ENCODE peak calls at places on chromosomes 11 and 22, in four cellular contexts. C, Z, F and D are unnamed samples.

GRCh38 chr22:41226728-41227655 is 13.7 kb downstream of the CHADL start:
- DNase-seq in C (no peak), Z (no peak), F (no peak), D (no peak)

GRCh38 chr11:45332486-45332934 is 46.4 kb upstream of the SYT13 start:
- DNase-seq in C (peak), Z (peak), F (peak), D (no peak)

GRCh38 chr22:19394274-19395050 is 37.1 kb downstream of the HIRA start:
- DNase-seq in C (no peak), Z (no peak), F (no peak), D (no peak)

GRCh38 chr11:103892603-103893002 is 143.8 kb upstream of the DDI1 start:
- DNase-seq in C (no peak), Z (no peak), F (peak), D (no peak)

GRCh38 chr11:74366576-74366975 is 31.7 kb downstream of the PGM2L1 start:
- DNase-seq in C (peak), Z (no peak), F (peak), D (no peak)

GRCh38 chr11:14424096-14424495 is 65.1 kb upstream of the RRAS2 start:
- DNase-seq in C (no peak), Z (no peak), F (peak), D (no peak)

GRCh38 chr11:110490886-110491285 is 61.1 kb downstream of the FDX1 start:
- DNase-seq in C (no peak), Z (no peak), F (peak), D (no peak)

GRCh38 chr11:123525511-123525918 is 95.4 kb downstream of the GRAMD1B start:
- DNase-seq in C (no peak), Z (no peak), F (no peak), D (no peak)

GRCh38 chr11:67581469-67581868 is 2.1 kb upstream of the GSTP1 start:
- DNase-seq in C (no peak), Z (no peak), F (no peak), D (no peak)

GRCh38 chr11:1574256-1575242 is 2.5 kb upstream of the DUSP8 start:
- DNase-seq in C (peak), Z (peak), F (no peak), D (peak)

GRCh38 chr22:49586873-49587272 is 240.8 kb downstream of the BRD1 start:
- DNase-seq in C (no peak), Z (no peak), F (no peak), D (no peak)

GRCh38 chr11:11038339-11039248 is 180.7 kb upstream of the ZBED5 start:
- DNase-seq in C (no peak), Z (no peak), F (no peak), D (no peak)

GRCh38 chr11:130489716-130490115 is 41.3 kb downstream of the ADAMTS15 start:
- DNase-seq in C (no peak), Z (no peak), F (no peak), D (no peak)

GRCh38 chr11:69887330-69887729 is 68.1 kb upstream of the FGF3 start:
- DNase-seq in C (no peak), Z (no peak), F (no peak), D (no peak)

GRCh38 chr11:108222686-108223448 is at the start of gene ATM:
- DNase-seq in C (peak), Z (peak), F (peak), D (peak)

GRCh38 chr11:72741849-72742521 is 10.2 kb downstream of the ARAP1 start:
- DNase-seq in C (no peak), Z (no peak), F (no peak), D (no peak)

GRCh38 chr22:47032091-47032943 is 269.9 kb downstream of the TBC1D22A start:
- DNase-seq in C (no peak), Z (peak), F (no peak), D (peak)

GRCh38 chr22:47032956-47033647 is 270.7 kb downstream of the TBC1D22A start:
- DNase-seq in C (no peak), Z (peak), F (no peak), D (no peak)

GRCh38 chr22:47034076-47034808 is 271.8 kb downstream of the TBC1D22A start:
- DNase-seq in C (no peak), Z (no peak), F (no peak), D (peak)

GRCh38 chr22:47034905-47035419 is 272.5 kb downstream of the TBC1D22A start:
- DNase-seq in C (no peak), Z (no peak), F (no peak), D (peak)

GRCh38 chr22:47033648-47034000 is 271.2 kb downstream of the TBC1D22A start:
- DNase-seq in C (no peak), Z (no peak), F (no peak), D (peak)
- H3K4me3 ChIP-seq in C (no peak), Z (no peak), F (no peak), D (no peak)

DNA sequence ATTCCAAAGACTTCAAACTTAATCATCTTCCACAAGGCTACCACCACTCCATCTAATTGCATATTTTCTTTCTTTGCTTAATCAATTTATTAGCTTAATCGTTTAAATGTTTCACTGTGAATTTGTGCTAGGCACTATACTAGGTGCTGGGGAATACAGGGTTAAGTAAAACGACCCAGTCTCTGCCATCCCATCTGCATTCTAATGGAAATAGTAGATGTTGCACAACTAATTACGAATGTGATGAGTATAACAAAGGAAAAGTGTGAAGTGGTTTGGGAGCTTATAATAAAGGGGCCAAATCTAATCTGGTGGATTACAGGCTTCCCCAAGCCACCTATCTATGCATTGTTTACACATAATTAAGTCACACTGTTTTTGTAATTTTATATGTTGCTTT is 147.1 kb downstream of the FAM181B start:
- DNase-seq in C (no peak), Z (no peak), F (no peak), D (no peak)
- H3K4me3 ChIP-seq in C (no peak), Z (no peak), F (no peak), D (no peak)

DNA sequence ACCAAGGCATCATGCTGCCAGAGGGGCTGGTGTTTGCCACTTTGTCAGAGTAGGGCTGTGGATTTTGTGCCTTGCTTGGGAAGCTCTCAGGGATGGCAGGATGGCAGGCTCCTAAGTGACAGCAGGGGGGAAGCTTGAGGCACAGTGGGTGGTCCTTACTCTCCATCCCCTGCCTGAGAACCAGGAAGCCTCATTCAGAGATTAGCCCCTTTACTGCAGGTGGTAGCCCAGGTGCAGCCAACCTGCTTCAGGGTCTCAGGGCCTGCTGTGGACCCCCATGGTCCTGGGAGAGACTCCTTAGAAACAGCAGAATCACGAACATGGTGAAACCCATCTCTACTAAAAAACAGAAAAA is 8.9 kb upstream of the ST3GAL4 start:
- DNase-seq in C (no peak), Z (no peak), F (no peak), D (no peak)
- H3K4me3 ChIP-seq in C (no peak), Z (no peak), F (no peak), D (no peak)

GRCh38 chr11:117944554-117944953 is 15.4 kb upstream of the TMPRSS13 start:
- DNase-seq in C (no peak), Z (no peak), F (no peak), D (no peak)
- H3K4me3 ChIP-seq in C (no peak), Z (no peak), F (no peak), D (no peak)